ENCODE peak calls at places on chromosomes 7 and 10, in four cellular contexts. Q is CD8-positive, alpha-beta memory T cell; C is HL-60; M is uterus. I is an unnamed sample.

GRCh38 chr7:29749701-29750321 is 56.5 kb upstream of the WIPF3 start:
- DNase-seq in Q (no peak), C (no peak), M (no peak), I (no peak)

GRCh38 chr7:99837649-99838361 is 10.0 kb downstream of the CYP3A43 start:
- DNase-seq in Q (no peak), C (no peak), M (no peak), I (no peak)

GRCh38 chr7:77453531-77453930 is 37.4 kb upstream of the GSAP start:
- DNase-seq in Q (no peak), C (no peak), M (no peak), I (no peak)

GRCh38 chr7:65962033-65962432 is 20.0 kb downstream of the GUSB start:
- DNase-seq in Q (no peak), C (no peak), M (no peak), I (no peak)

GRCh38 chr10:101031796-101032636 is 982 bp downstream of the SFXN3 start:
- DNase-seq in Q (peak; percentile 83), C (peak; percentile 69), M (peak; percentile 69), I (no peak)

GRCh38 chr10:87861566-87861952 is 1.8 kb downstream of the KLLN start:
- DNase-seq in Q (no peak), C (peak; percentile 81), M (peak; percentile 87), I (peak; percentile 96)

GRCh38 chr7:41122256-41122987 is 580.5 kb downstream of the INHBA start:
- DNase-seq in Q (no peak), C (no peak), M (no peak), I (no peak)

GRCh38 chr7:127850195-127850594 is 181.0 kb downstream of the LRRC4 start:
- DNase-seq in Q (no peak), C (no peak), M (no peak), I (no peak)

GRCh38 chr7:117825132-117825531 is 48.1 kb downstream of the CTTNBP2 start:
- DNase-seq in Q (no peak), C (no peak), M (no peak), I (no peak)

GRCh38 chr10:60729106-60729505 is 49.2 kb upstream of the CDK1 start:
- DNase-seq in Q (no peak), C (no peak), M (no peak), I (no peak)

GRCh38 chr7:71308105-71308504 is 176.2 kb downstream of the GALNT17 start:
- DNase-seq in Q (no peak), C (no peak), M (peak; percentile 52), I (no peak)

GRCh38 chr10:7952251-7952650 is 102.2 kb upstream of the GATA3 start:
- DNase-seq in Q (no peak), C (no peak), M (no peak), I (no peak)

GRCh38 chr7:110522061-110522750 is 568.7 kb upstream of the LRRN3 start:
- DNase-seq in Q (no peak), C (no peak), M (no peak), I (no peak)

GRCh38 chr7:88985309-88985708 is 189.8 kb upstream of the TEX47 start:
- DNase-seq in Q (no peak), C (no peak), M (no peak), I (no peak)

GRCh38 chr10:51073461-51074237 is 638 bp upstream of the PRKG1 start:
- DNase-seq in Q (no peak), C (no peak), M (peak; percentile 66), I (no peak)

GRCh38 chr7:137992042-137992737 is 9.7 kb downstream of the CREB3L2 start:
- DNase-seq in Q (no peak), C (no peak), M (no peak), I (no peak)

GRCh38 chr10:83164134-83164533 is 975.2 kb upstream of the GHITM start:
- DNase-seq in Q (no peak), C (no peak), M (no peak), I (no peak)

GRCh38 chr7:155337946-155338631 is 40.4 kb downstream of the INSIG1 start:
- DNase-seq in Q (no peak), C (no peak), M (no peak), I (no peak)

GRCh38 chr7:28490831-28491230 is 78.5 kb downstream of the CREB5 start:
- DNase-seq in Q (no peak), C (no peak), M (no peak), I (no peak)

GRCh38 chr10:36802523-36803153 is 322.8 kb upstream of the ANKRD30A start:
- DNase-seq in Q (no peak), C (no peak), M (no peak), I (no peak)

GRCh38 chr10:111999915-112000302 is 183.7 kb downstream of the GPAM start:
- DNase-seq in Q (no peak), C (no peak), M (no peak), I (no peak)
- H3K27ac ChIP-seq in Q (no peak overlapping the region), C (no peak overlapping the region), M (no peak overlapping the region), I (no peak overlapping the region)

GRCh38 chr7:90267263-90267858 is 22.4 kb downstream of the CFAP69 start:
- DNase-seq in Q (no peak), C (no peak), M (no peak), I (no peak)
- H3K4me3 ChIP-seq in Q (no peak overlapping the region), C (no peak overlapping the region), M (no peak overlapping the region), I (no peak overlapping the region)

DNA sequence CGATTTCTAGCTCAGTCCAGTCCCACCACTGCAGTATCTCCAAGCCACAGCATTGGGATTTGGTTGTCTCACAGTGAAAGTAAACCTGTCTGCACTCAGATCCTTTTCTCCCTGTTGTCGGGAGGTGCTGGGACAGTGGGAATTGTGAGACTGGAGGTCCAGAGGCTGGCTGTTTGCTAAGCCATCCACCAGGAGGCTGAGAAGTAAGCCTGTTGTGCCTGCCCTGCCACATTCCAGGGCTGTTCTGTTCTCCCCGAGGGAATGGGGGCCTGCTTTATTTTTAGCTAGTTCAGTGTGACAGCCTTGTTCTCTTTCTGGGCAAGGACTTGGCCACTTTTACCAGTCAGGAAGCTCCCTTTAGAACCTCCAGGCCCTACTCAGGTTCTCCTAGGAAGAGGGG is 54.9 kb downstream of the HK1 start:
- DNase-seq in Q (no peak), C (no peak), M (peak; percentile 17), I (no peak)
- H3K27ac ChIP-seq in Q (no peak overlapping the region), C (no peak overlapping the region), M (peak overlapping the region; percentile 37), I (peak overlapping the region; percentile 74)

GRCh38 chr10:110429301-110429700 is 68.4 kb upstream of the DUSP5 start:
- DNase-seq in Q (no peak), C (no peak), M (no peak), I (no peak)
- H3K4me3 ChIP-seq in Q (no peak overlapping the region), C (no peak overlapping the region), M (no peak overlapping the region), I (no peak overlapping the region)

GRCh38 chr7:151511946-151512345 is 7.7 kb downstream of the RHEB start:
- DNase-seq in Q (no peak), C (no peak), M (no peak), I (no peak)

GRCh38 chr7:151511270-151511669 is 8.4 kb downstream of the RHEB start:
- DNase-seq in Q (no peak), C (no peak), M (no peak), I (no peak)

GRCh38 chr7:151509670-151510333 is 9.9 kb downstream of the RHEB start:
- DNase-seq in Q (no peak), C (no peak), M (no peak), I (no peak)

GRCh38 chr7:151514461-151515396 is 5.0 kb downstream of the RHEB start:
- DNase-seq in Q (no peak), C (no peak), M (no peak), I (no peak)

DNA sequence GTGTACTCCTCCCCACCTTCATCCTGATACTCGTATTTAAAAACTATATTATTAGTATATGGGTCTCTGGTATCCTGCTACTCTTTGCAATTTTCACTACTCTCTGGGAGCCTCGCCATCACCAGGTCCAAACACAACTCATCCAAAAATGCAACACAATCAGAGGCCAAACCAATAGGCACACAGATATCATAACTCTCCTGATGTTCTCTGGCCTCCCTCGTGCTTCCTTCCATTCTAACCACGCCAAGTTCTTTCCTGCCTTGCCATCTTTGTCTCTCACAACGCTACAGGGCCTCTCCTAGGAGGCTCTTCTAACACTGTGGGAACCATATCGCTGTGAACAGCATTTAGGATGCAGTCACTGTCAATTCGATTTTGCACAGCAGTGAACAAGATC is 7.3 kb downstream of the RHEB start:
- DNase-seq in Q (no peak), C (no peak), M (no peak), I (no peak)
- H3K27ac ChIP-seq in Q (no peak overlapping the region), C (no peak overlapping the region), M (peak overlapping the region; percentile 45), I (no peak overlapping the region)

DNA sequence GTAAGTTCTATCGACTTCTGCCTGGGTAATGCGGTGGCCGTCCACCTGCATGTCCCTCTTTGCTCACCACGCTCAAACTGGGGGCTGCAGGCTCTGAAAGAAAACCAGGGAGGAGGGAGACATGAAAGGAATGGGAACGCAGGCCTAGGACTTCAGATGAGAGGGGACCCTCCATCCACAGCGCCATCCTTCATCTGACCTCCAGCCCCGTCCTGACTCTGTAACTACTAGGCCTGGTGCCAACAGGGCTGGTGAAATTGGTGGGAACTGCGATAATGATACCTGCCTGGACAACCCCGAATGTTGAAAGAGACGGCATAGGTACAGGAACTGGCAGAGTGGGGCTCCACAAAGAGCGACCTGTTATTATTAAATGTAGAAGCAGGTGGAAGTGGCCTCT is 1.3 kb upstream of the ECHDC3 start:
- DNase-seq in Q (no peak), C (no peak), M (no peak), I (no peak)
- H3K4me3 ChIP-seq in Q (no peak overlapping the region), C (no peak overlapping the region), M (no peak overlapping the region), I (no peak overlapping the region)

DNA sequence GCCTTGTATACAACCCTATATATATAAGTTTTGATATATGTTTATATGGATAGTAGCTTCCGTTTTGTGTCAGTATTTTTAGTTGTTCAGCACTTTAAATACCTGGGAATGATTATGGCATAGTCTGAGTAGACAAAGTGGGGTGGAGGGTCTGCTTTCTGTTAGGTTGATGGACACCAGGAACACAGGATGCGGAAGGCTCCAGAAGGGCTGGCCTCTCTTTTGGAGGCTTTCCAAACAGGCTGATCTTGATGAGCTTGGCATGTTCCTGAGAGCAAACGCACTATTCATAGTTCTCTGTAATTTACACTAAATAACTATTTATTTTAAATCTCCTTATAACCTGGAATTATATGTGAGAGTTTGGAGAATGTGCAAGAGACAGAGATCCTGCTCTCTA is 12.7 kb downstream of the AKR1E2 start:
- DNase-seq in Q (no peak), C (no peak), M (no peak), I (no peak)
- H3K27ac ChIP-seq in Q (no peak overlapping the region), C (no peak overlapping the region), M (no peak overlapping the region), I (no peak overlapping the region)

DNA sequence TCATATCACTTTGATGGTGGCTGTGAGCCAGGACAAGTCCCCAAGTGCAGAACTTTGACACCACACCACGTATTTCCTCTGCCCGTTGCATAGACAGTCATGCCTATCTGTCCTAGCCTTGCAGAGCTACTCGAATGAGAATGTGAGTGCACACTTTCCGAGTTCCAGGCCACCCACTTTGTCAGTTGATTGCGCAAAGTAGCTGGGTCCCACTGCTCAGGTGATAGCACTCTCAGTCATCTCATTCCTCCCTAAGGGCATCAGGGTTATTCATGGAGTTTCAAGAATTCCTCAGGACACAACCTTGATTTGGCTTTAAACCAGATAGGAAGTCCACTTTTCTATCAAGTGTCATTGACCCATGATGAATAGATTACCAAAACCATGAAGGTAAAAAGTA is 19.3 kb downstream of the LSM5 start:
- DNase-seq in Q (no peak), C (no peak), M (no peak), I (no peak)
- H3K4me3 ChIP-seq in Q (no peak overlapping the region), C (no peak overlapping the region), M (no peak overlapping the region), I (no peak overlapping the region)

I was measured in vagina.